ENCODE peak calls at places on chromosomes 12 and 14, in ten cellular contexts. I, R, L, Y, U, F, Q, K, S and W are unnamed samples.

GRCh38 chr12:24415934-24416333 is 466.5 kb upstream of the SOX5 start:
- DNase-seq in F (no peak), R (no peak), Q (no peak), I (no peak), S (no peak), K (no peak), U (no peak), L (no peak), Y (no peak), W (no peak)

GRCh38 chr12:52632656-52633055 is 14.3 kb upstream of the KRT73 start:
- DNase-seq in Q (no peak), Y (no peak), S (no peak), K (no peak), F (no peak), R (no peak), I (no peak), U (peak; percentile 34), L (no peak), W (no peak)

GRCh38 chr14:36217732-36218131 is 41.2 kb upstream of the PTCSC3 start:
- DNase-seq in Y (peak; percentile 82), L (no peak), S (peak; percentile 80), I (no peak), U (no peak), R (no peak), F (no peak), Q (no peak), K (no peak), W (no peak)

GRCh38 chr14:61401461-61401860 is 80.1 kb downstream of the PRKCH start:
- DNase-seq in Q (no peak), Y (no peak), U (no peak), L (no peak), I (no peak), R (no peak), S (no peak), F (no peak), K (no peak), W (no peak)

GRCh38 chr12:119417440-119417839 is 82.9 kb downstream of the CCDC60 start:
- DNase-seq in R (no peak), Y (no peak), L (no peak), F (no peak), K (no peak), Q (no peak), U (no peak), S (no peak), I (no peak), W (no peak)

GRCh38 chr12:80702889-80703605 is 4.4 kb upstream of the MYF6 start:
- DNase-seq in Y (peak; percentile 65), U (no peak), S (no peak), K (peak; percentile 84), R (peak; percentile 85), I (no peak), F (peak; percentile 77), Q (no peak), L (peak; percentile 16), W (no peak)

GRCh38 chr14:65594882-65595237 is 182.3 kb downstream of the FUT8 start:
- DNase-seq in Y (no peak), S (no peak), F (no peak), L (no peak), K (no peak), Q (no peak), I (no peak), U (no peak), R (no peak), W (no peak)

GRCh38 chr12:128867466-128867865 is 14.2 kb downstream of the GLT1D1 start:
- DNase-seq in L (no peak), R (no peak), Q (no peak), K (no peak), I (no peak), Y (no peak), F (no peak), U (no peak), S (no peak), W (no peak)

GRCh38 chr14:91249841-91250616 is 5.5 kb upstream of the GPR68 start:
- DNase-seq in Q (no peak), R (no peak), K (peak; percentile 93), S (peak; percentile 72), U (peak; percentile 85), Y (peak; percentile 75), F (no peak), L (no peak), I (no peak), W (no peak)

GRCh38 chr14:94964181-94964580 is 193.1 kb downstream of the DICER1 start:
- DNase-seq in L (no peak), Q (no peak), S (no peak), K (no peak), U (no peak), Y (no peak), I (no peak), R (no peak), F (no peak), W (no peak)

GRCh38 chr14:88613552-88614010 is 50.7 kb downstream of the ZC3H14 start:
- DNase-seq in L (no peak), Y (peak; percentile 89), K (no peak), S (no peak), Q (no peak), R (peak; percentile 34), U (no peak), I (no peak), F (peak; percentile 53), W (no peak)

GRCh38 chr14:72476657-72477499 is 417.0 kb downstream of the DPF3 start:
- DNase-seq in F (peak; percentile 53), K (peak; percentile 87), Q (peak; percentile 76), I (no peak), L (no peak), U (no peak), R (peak; percentile 39), Y (no peak), S (peak; percentile 46), W (no peak)

GRCh38 chr12:123614531-123614930 is 12.6 kb downstream of the DDX55 start:
- DNase-seq in Q (no peak), R (peak; percentile 35), K (no peak), L (no peak), F (peak; percentile 32), I (peak; percentile 25), Y (peak; percentile 67), U (no peak), S (no peak), W (no peak)

GRCh38 chr12:14281539-14281938 is 83.9 kb upstream of the ATF7IP start:
- DNase-seq in U (no peak), K (no peak), F (peak; percentile 13), R (no peak), Q (no peak), S (no peak), Y (no peak), L (no peak), I (no peak), W (no peak)

GRCh38 chr14:87334997-87335675 is 657.8 kb downstream of the GALC start:
- DNase-seq in U (no peak), F (no peak), L (no peak), I (no peak), Q (no peak), Y (no peak), S (no peak), K (no peak), R (peak; percentile 22), W (no peak)
- H3K4me3 ChIP-seq in U (no peak overlapping the region), F (no peak overlapping the region), L (no peak overlapping the region), I (no peak overlapping the region), Q (no peak overlapping the region), Y (no peak overlapping the region), S (no peak overlapping the region), K (no peak overlapping the region), R (no peak overlapping the region), W (no peak overlapping the region)

GRCh38 chr14:105250986-105251385 is 2.7 kb downstream of the BTBD6 start:
- DNase-seq in K (no peak), Q (no peak), F (no peak), U (no peak), L (no peak), R (no peak), Y (no peak), I (no peak), S (no peak), W (no peak)
- H3K27ac ChIP-seq in K (no peak overlapping the region), Q (no peak overlapping the region), F (no peak overlapping the region), U (no peak overlapping the region), L (no peak overlapping the region), R (no peak overlapping the region), Y (no peak overlapping the region), I (no peak overlapping the region), S (no peak overlapping the region), W (no peak overlapping the region)

DNA sequence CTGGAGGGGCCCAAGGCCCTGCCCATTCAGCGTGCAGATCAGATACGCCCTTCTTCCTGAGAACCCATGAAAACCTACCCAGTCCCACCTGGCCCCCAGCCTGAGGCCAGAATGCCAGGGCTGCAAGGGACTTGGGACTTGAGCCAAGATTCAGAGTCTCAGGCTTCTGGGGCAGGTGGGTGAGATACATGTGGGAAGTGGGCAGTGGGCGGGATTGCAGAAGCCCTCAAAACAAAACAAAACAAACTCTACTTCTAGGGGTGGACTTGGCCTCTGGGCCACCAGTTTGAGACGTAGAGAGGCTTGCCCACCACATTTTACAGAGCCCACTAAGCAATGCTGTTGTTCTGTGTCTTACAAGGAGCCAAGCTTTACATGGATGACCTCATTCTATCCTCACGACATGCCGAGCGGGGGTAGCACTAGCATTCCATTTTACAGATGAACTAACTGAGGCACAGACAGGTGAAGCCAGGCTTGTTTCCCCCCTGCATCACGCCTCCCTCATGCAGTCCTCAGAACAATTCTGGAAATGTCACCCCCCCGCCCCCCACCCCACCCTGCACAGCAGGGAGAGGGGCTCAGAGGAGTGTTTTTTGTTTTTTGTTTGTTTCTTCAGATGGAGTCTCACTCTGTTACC is 1.7 kb downstream of the SLC8B1 start:
- DNase-seq in L (no peak), R (no peak), Q (no peak), K (no peak), U (no peak), I (no peak), F (no peak), Y (no peak), S (no peak), W (no peak)
- H3K27me3 ChIP-seq in L (no peaks in the 10 kb centered on the region), R (no peaks in the 10 kb centered on the region), Q (no peaks in the 10 kb centered on the region), K (no peaks in the 10 kb centered on the region), U (peaks cover 29% of the 10 kb centered on the region), I (no peaks in the 10 kb centered on the region), F (no peaks in the 10 kb centered on the region), Y (no peaks in the 10 kb centered on the region), S (no peaks in the 10 kb centered on the region), W (no peaks in the 10 kb centered on the region)

GRCh38 chr12:49098703-49099102 is 4.1 kb upstream of the DHH start:
- DNase-seq in Q (no peak), K (no peak), S (no peak), I (no peak), R (no peak), L (no peak), Y (no peak), U (no peak), F (no peak), W (no peak)

GRCh38 chr12:49098035-49098451 is 3.4 kb upstream of the DHH start:
- DNase-seq in R (peak; percentile 41), K (peak; percentile 29), U (peak; percentile 78), Q (no peak), I (peak; percentile 55), F (peak; percentile 30), L (no peak), Y (peak; percentile 58), S (peak; percentile 42), W (peak; percentile 80)

GRCh38 chr12:49097381-49097780 is 2.8 kb upstream of the DHH start:
- DNase-seq in I (no peak), Y (no peak), K (no peak), S (no peak), R (no peak), L (no peak), Q (no peak), U (no peak), F (no peak), W (peak; percentile 43)

GRCh38 chr12:49104822-49105221 is 5.8 kb downstream of the LMBR1L start:
- DNase-seq in I (no peak), K (no peak), Q (no peak), F (no peak), U (no peak), R (no peak), S (no peak), Y (no peak), L (no peak), W (no peak)

GRCh38 chr12:49100380-49100779 is 5.8 kb upstream of the DHH start:
- DNase-seq in R (no peak), K (no peak), F (no peak), I (no peak), Y (no peak), Q (no peak), L (no peak), S (no peak), U (no peak), W (peak; percentile 37)
- H3K4me3 ChIP-seq in R (no peak overlapping the region), K (no peak overlapping the region), F (no peak overlapping the region), I (no peak overlapping the region), Y (no peak overlapping the region), Q (no peak overlapping the region), L (no peak overlapping the region), S (no peak overlapping the region), U (no peak overlapping the region), W (no peak overlapping the region)